ENCODE peak calls at places on chromosomes 13 and 19, in seven cellular contexts. G, Z, A, Q, V, E and K are unnamed samples.

GRCh38 chr13:67549331-67549730 is 319.2 kb upstream of the PCDH9 start:
- DNase-seq in Q (no peak), V (peak), G (peak), E (no peak), Z (no peak), A (no peak), K (no peak)

GRCh38 chr13:111512707-111513106 is 192.3 kb downstream of the TEX29 start:
- DNase-seq in Z (no peak), V (no peak), E (no peak), G (no peak), Q (no peak), A (no peak), K (no peak)

GRCh38 chr13:40172149-40172591 is 494.3 kb downstream of the FOXO1 start:
- DNase-seq in G (no peak), V (no peak), A (no peak), E (no peak), Z (no peak), Q (no peak), K (no peak)

GRCh38 chr13:110336681-110337080 is 29.6 kb downstream of the COL4A2 start:
- DNase-seq in Z (no peak), G (no peak), Q (no peak), E (no peak), A (no peak), V (no peak), K (no peak)

GRCh38 chr13:27034678-27035111 is 136.9 kb downstream of the USP12 start:
- DNase-seq in Q (no peak), A (no peak), G (no peak), V (no peak), Z (no peak), E (no peak), K (no peak)

GRCh38 chr19:3977242-3978143 is 6.6 kb upstream of the DAPK3 start:
- DNase-seq in A (no peak), G (no peak), Z (no peak), E (no peak), V (no peak), Q (no peak), K (peak)

GRCh38 chr13:30722361-30722760 is 13.0 kb upstream of the ALOX5AP start:
- DNase-seq in V (no peak), Q (no peak), A (no peak), Z (no peak), E (no peak), G (no peak), K (no peak)

GRCh38 chr19:1241417-1242095 is at the start of gene ATP5F1D:
- DNase-seq in G (peak), V (peak), Z (peak), A (peak), E (peak), Q (no peak), K (peak)

GRCh38 chr13:32284927-32285632 is 30.1 kb downstream of the ZAR1L start:
- DNase-seq in V (peak), Z (no peak), Q (no peak), A (no peak), E (no peak), G (peak), K (no peak)

GRCh38 chr19:10915511-10916091 is 12.8 kb downstream of the YIPF2 start:
- DNase-seq in Q (no peak), A (no peak), E (no peak), Z (no peak), G (no peak), V (peak), K (no peak)

GRCh38 chr19:42376177-42376555 is 13.9 kb downstream of the CNFN start:
- DNase-seq in G (no peak), A (no peak), Z (no peak), Q (no peak), V (no peak), E (no peak), K (no peak)